ENCODE peak calls at places on chromosomes 2 and 18, in four cellular contexts. One of them, this sample, is unnamed.

GRCh38 chr2:10228611-10229365 is 73.9 kb upstream of the HPCAL1 start:
- DNase-seq in foreskin keratinocyte: no peak
- DNase-seq in right atrium auricular region: no peak
- DNase-seq in dorsolateral prefrontal cortex: peak
- DNase-seq in this sample: no peak

GRCh38 chr2:219887870-219888269 is 260.4 kb downstream of the SLC4A3 start:
- DNase-seq in foreskin keratinocyte: peak
- DNase-seq in right atrium auricular region: no peak
- DNase-seq in dorsolateral prefrontal cortex: no peak
- DNase-seq in this sample: no peak

GRCh38 chr18:6729247-6730091 is at the start of gene ARHGAP28:
- DNase-seq in foreskin keratinocyte: peak
- DNase-seq in right atrium auricular region: peak
- DNase-seq in dorsolateral prefrontal cortex: peak
- DNase-seq in this sample: no peak

GRCh38 chr2:237714690-237715458 is 83.7 kb upstream of the RBM44 start:
- DNase-seq in foreskin keratinocyte: peak
- DNase-seq in right atrium auricular region: peak
- DNase-seq in dorsolateral prefrontal cortex: no peak
- DNase-seq in this sample: no peak

GRCh38 chr18:39325973-39326372 is 1760.4 kb upstream of the CELF4 start:
- DNase-seq in foreskin keratinocyte: no peak
- DNase-seq in right atrium auricular region: no peak
- DNase-seq in dorsolateral prefrontal cortex: no peak
- DNase-seq in this sample: no peak

GRCh38 chr2:202140522-202141292 is 67.7 kb downstream of the KIAA2012 start:
- DNase-seq in foreskin keratinocyte: no peak
- DNase-seq in right atrium auricular region: no peak
- DNase-seq in dorsolateral prefrontal cortex: no peak
- DNase-seq in this sample: no peak

GRCh38 chr2:38535745-38536506 is 66.8 kb downstream of the HNRNPLL start:
- DNase-seq in foreskin keratinocyte: peak
- DNase-seq in right atrium auricular region: peak
- DNase-seq in dorsolateral prefrontal cortex: peak
- DNase-seq in this sample: no peak

GRCh38 chr2:134466141-134466540 is 212.3 kb downstream of the MGAT5 start:
- DNase-seq in foreskin keratinocyte: peak
- DNase-seq in right atrium auricular region: peak
- DNase-seq in dorsolateral prefrontal cortex: no peak
- DNase-seq in this sample: no peak

GRCh38 chr2:207412787-207413310 is 116.9 kb upstream of the CREB1 start:
- DNase-seq in foreskin keratinocyte: no peak
- DNase-seq in right atrium auricular region: no peak
- DNase-seq in dorsolateral prefrontal cortex: no peak
- DNase-seq in this sample: no peak

GRCh38 chr2:16037808-16038457 is 97.6 kb downstream of the MYCN start:
- DNase-seq in foreskin keratinocyte: no peak
- DNase-seq in right atrium auricular region: no peak
- DNase-seq in dorsolateral prefrontal cortex: no peak
- DNase-seq in this sample: no peak

GRCh38 chr2:208363485-208363884 is 43.1 kb upstream of the PTH2R start:
- DNase-seq in foreskin keratinocyte: peak
- DNase-seq in right atrium auricular region: no peak
- DNase-seq in dorsolateral prefrontal cortex: no peak
- DNase-seq in this sample: no peak

GRCh38 chr2:240707046-240707756 is 15.5 kb downstream of the AQP12A start:
- DNase-seq in foreskin keratinocyte: no peak
- DNase-seq in right atrium auricular region: no peak
- DNase-seq in dorsolateral prefrontal cortex: no peak
- DNase-seq in this sample: no peak

GRCh38 chr2:20930928-20931327 is 108.0 kb upstream of the LDAH start:
- DNase-seq in foreskin keratinocyte: peak
- DNase-seq in right atrium auricular region: no peak
- DNase-seq in dorsolateral prefrontal cortex: no peak
- DNase-seq in this sample: no peak

GRCh38 chr18:32298289-32298688 is 108.5 kb downstream of the MEP1B start:
- DNase-seq in foreskin keratinocyte: no peak
- DNase-seq in right atrium auricular region: no peak
- DNase-seq in dorsolateral prefrontal cortex: no peak
- DNase-seq in this sample: no peak

GRCh38 chr18:44741551-44741950 is 60.9 kb downstream of the SETBP1 start:
- DNase-seq in foreskin keratinocyte: no peak
- DNase-seq in right atrium auricular region: no peak
- DNase-seq in dorsolateral prefrontal cortex: peak
- DNase-seq in this sample: no peak

GRCh38 chr18:23452347-23452727 is 750 bp upstream of the RIOK3 start:
- DNase-seq in foreskin keratinocyte: no peak
- DNase-seq in right atrium auricular region: no peak
- DNase-seq in dorsolateral prefrontal cortex: no peak
- DNase-seq in this sample: no peak

GRCh38 chr2:149827585-149828156 is 240.1 kb upstream of the MMADHC start:
- DNase-seq in foreskin keratinocyte: no peak
- DNase-seq in right atrium auricular region: no peak
- DNase-seq in dorsolateral prefrontal cortex: no peak
- DNase-seq in this sample: no peak

GRCh38 chr2:17506736-17507616 is 11.3 kb downstream of the RAD51AP2 start:
- DNase-seq in foreskin keratinocyte: peak
- DNase-seq in right atrium auricular region: no peak
- DNase-seq in dorsolateral prefrontal cortex: no peak
- DNase-seq in this sample: peak

GRCh38 chr2:122748552-122749011 is 993.1 kb downstream of the TSN start:
- DNase-seq in foreskin keratinocyte: peak
- DNase-seq in right atrium auricular region: no peak
- DNase-seq in dorsolateral prefrontal cortex: no peak
- DNase-seq in this sample: peak

GRCh38 chr2:109447811-109448210 is 166.0 kb downstream of the SEPTIN10 start:
- DNase-seq in foreskin keratinocyte: no peak
- DNase-seq in right atrium auricular region: no peak
- DNase-seq in dorsolateral prefrontal cortex: peak
- DNase-seq in this sample: no peak

GRCh38 chr2:9836074-9836473 is 7.2 kb upstream of the TAF1B start:
- DNase-seq in foreskin keratinocyte: no peak
- DNase-seq in right atrium auricular region: no peak
- DNase-seq in dorsolateral prefrontal cortex: no peak
- DNase-seq in this sample: no peak

GRCh38 chr2:75592028-75592427 is 31.3 kb upstream of the EVA1A start:
- DNase-seq in foreskin keratinocyte: peak
- DNase-seq in right atrium auricular region: no peak
- DNase-seq in dorsolateral prefrontal cortex: no peak
- DNase-seq in this sample: no peak

GRCh38 chr18:76426738-76427305 is 68.2 kb downstream of the ZNF516 start:
- DNase-seq in foreskin keratinocyte: no peak
- DNase-seq in right atrium auricular region: peak
- DNase-seq in dorsolateral prefrontal cortex: no peak
- DNase-seq in this sample: no peak

GRCh38 chr2:12202702-12203101 is 456.3 kb downstream of the LPIN1 start:
- DNase-seq in foreskin keratinocyte: no peak
- DNase-seq in right atrium auricular region: no peak
- DNase-seq in dorsolateral prefrontal cortex: no peak
- DNase-seq in this sample: no peak

GRCh38 chr2:28664120-28664842 is 87.3 kb upstream of the PPP1CB start:
- DNase-seq in foreskin keratinocyte: no peak
- DNase-seq in right atrium auricular region: no peak
- DNase-seq in dorsolateral prefrontal cortex: no peak
- DNase-seq in this sample: no peak

GRCh38 chr18:45777393-45777792 is 48.1 kb upstream of the SIGLEC15 start:
- DNase-seq in foreskin keratinocyte: peak
- DNase-seq in right atrium auricular region: no peak
- DNase-seq in dorsolateral prefrontal cortex: no peak
- DNase-seq in this sample: no peak

GRCh38 chr18:5939801-5940667 is 44.7 kb upstream of the TMEM200C start:
- DNase-seq in foreskin keratinocyte: no peak
- DNase-seq in right atrium auricular region: no peak
- DNase-seq in dorsolateral prefrontal cortex: no peak
- DNase-seq in this sample: no peak

GRCh38 chr2:102110168-102110567 is 32.4 kb upstream of the IL1R1 start:
- DNase-seq in foreskin keratinocyte: no peak
- DNase-seq in right atrium auricular region: no peak
- DNase-seq in dorsolateral prefrontal cortex: no peak
- DNase-seq in this sample: no peak

GRCh38 chr18:37675699-37676098 is 110.1 kb upstream of the CELF4 start:
- DNase-seq in foreskin keratinocyte: no peak
- DNase-seq in right atrium auricular region: no peak
- DNase-seq in dorsolateral prefrontal cortex: no peak
- DNase-seq in this sample: no peak

GRCh38 chr18:37676276-37676675 is 110.7 kb upstream of the CELF4 start:
- DNase-seq in foreskin keratinocyte: no peak
- DNase-seq in right atrium auricular region: no peak
- DNase-seq in dorsolateral prefrontal cortex: no peak
- DNase-seq in this sample: no peak

GRCh38 chr18:37672001-37672400 is 106.4 kb upstream of the CELF4 start:
- DNase-seq in foreskin keratinocyte: no peak
- DNase-seq in right atrium auricular region: no peak
- DNase-seq in dorsolateral prefrontal cortex: no peak
- DNase-seq in this sample: no peak

GRCh38 chr18:37673196-37673595 is 107.6 kb upstream of the CELF4 start:
- DNase-seq in foreskin keratinocyte: no peak
- DNase-seq in right atrium auricular region: no peak
- DNase-seq in dorsolateral prefrontal cortex: no peak
- DNase-seq in this sample: no peak

DNA sequence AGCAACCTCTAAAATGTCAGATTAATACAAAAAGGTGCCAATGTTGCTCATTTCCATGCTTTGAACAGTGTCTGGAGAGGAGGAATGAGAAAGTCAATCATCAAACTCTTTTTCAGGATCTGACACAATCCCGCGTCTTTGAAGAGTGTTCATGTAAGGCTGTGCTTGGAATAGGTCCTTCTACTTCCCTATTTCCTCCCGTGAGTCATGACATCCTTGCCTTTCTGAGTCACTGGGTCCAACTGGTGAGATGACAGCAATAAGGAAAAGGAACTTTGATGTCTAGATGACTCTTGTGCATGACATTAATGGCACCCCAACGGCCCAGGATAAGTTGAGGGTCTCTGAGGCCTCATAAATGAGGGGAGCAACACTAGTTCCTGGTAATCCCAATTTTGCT is 109.0 kb upstream of the CELF4 start:
- DNase-seq in foreskin keratinocyte: peak
- DNase-seq in right atrium auricular region: peak
- DNase-seq in dorsolateral prefrontal cortex: no peak
- DNase-seq in this sample: no peak
- TF ChIP-seq CTCF in foreskin keratinocyte: no peak
- TF ChIP-seq CTCF in right atrium auricular region: no peak
- TF ChIP-seq CTCF in dorsolateral prefrontal cortex: no peak
- TF ChIP-seq CTCF in this sample: no peak

GRCh38 chr2:177212106-177212894 is at the start of gene HNRNPA3:
- DNase-seq in foreskin keratinocyte: peak
- DNase-seq in right atrium auricular region: peak
- DNase-seq in dorsolateral prefrontal cortex: peak
- DNase-seq in this sample: peak
- TF ChIP-seq CTCF in foreskin keratinocyte: no peak
- TF ChIP-seq CTCF in right atrium auricular region: no peak
- TF ChIP-seq CTCF in dorsolateral prefrontal cortex: peak
- TF ChIP-seq CTCF in this sample: peak

DNA sequence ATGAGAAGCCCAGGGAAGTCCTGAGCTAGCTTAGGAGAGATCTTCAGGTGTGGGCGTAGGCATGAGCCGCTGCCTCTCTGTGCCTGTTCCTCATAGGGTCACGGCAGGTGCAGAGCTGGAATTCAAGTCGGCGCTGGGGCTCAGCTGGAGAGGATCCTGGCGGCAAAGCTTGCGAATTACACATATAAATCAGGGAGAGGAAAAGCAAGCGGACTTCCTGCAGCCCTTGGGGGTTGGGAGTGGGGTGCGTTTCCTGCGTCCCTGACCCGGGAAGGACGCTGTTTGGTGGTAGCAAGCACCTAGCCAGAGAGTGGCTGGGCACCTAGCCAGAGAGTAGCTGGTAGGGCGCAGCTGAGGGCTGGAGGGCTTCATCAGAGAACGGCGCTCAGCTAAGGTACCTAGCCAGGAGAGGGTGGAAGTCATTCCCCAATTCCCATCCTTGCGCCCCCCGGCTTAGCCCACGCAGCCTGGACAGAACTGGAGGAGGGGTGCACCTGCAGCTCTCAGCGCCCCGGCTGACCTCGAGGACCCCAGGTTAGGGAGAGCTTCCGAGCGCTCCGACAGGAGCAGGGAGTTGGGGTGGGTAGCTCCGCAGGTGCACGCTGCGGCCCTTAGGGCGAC is 459 bp upstream of the EFR3B start:
- DNase-seq in foreskin keratinocyte: peak
- DNase-seq in right atrium auricular region: peak
- DNase-seq in dorsolateral prefrontal cortex: peak
- DNase-seq in this sample: no peak
- TF ChIP-seq CTCF in foreskin keratinocyte: peak
- TF ChIP-seq CTCF in right atrium auricular region: no peak
- TF ChIP-seq CTCF in dorsolateral prefrontal cortex: no peak
- TF ChIP-seq CTCF in this sample: peak

DNA sequence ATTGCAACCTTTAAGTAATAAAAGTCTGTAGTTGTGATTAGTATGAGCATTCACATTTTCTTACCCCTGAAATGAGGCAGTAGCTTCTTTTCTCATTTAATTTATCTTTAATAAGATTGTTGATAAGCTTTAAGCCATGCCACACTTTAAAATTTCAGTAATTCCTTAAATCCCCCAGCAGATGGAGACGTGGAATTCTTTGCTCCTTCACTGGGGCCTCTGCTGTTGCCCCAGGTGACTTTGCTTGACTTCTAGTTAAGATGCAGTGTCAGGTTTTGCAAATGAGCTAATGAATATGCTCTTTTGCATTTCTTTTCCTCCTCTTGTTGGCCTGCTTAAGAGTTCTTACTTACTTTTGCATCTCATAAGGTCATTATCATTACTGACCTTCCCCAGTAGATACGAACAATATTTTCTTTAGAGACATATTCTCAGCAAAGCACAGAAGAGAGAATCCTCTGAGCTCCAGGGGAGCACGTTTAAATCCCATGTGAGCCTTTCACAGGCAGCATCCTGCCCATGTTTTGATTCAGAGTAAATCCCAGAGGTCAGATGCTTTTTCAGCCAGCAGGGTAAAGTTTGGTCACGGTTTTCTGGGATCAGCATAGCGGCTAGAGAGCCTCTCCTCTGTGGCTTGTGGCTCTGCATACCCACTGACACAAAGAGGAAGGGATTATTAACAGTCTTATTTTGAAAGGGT is 222.9 kb downstream of the PTPRM start:
- DNase-seq in foreskin keratinocyte: peak
- DNase-seq in right atrium auricular region: no peak
- DNase-seq in dorsolateral prefrontal cortex: no peak
- DNase-seq in this sample: peak
- TF ChIP-seq CTCF in foreskin keratinocyte: peak
- TF ChIP-seq CTCF in right atrium auricular region: no peak
- TF ChIP-seq CTCF in dorsolateral prefrontal cortex: peak
- TF ChIP-seq CTCF in this sample: peak

DNA sequence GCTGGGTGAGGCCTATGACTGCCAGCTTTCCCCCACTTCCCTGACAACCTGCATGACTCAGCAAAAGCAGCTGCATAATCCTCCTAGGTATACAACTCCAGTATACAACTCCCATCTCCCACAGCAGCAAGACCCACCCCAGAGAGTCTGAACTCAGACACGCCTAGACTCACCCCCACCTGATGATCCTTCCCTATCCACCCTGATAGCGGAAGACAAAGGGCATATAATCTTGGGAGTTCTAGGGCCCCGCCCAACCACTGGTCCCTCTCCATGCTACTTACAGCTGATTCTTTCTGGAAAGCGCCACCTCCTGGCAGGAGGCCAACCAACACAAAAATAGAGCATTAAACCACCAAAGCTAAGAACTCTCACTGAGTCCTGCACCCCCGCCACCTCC is 296.5 kb downstream of the DCC start:
- DNase-seq in foreskin keratinocyte: peak
- DNase-seq in right atrium auricular region: no peak
- DNase-seq in dorsolateral prefrontal cortex: no peak
- DNase-seq in this sample: no peak
- TF ChIP-seq CTCF in foreskin keratinocyte: no peak
- TF ChIP-seq CTCF in right atrium auricular region: no peak
- TF ChIP-seq CTCF in dorsolateral prefrontal cortex: no peak
- TF ChIP-seq CTCF in this sample: no peak